ENCODE peak calls at places on chromosomes 4 and X, in eight cellular contexts. One of them, this sample, is unnamed.

GRCh38 chr4:13866881-13867280 is 239.4 kb upstream of the BOD1L1 start:
- DNase-seq in foreskin fibroblast: no peak
- DNase-seq in left lung: no peak
- DNase-seq in mammary epithelial cell: peak
- DNase-seq in psoas muscle: no peak
- DNase-seq in body of pancreas: no peak
- DNase-seq in Caco-2: no peak
- DNase-seq in progenitor cell of endocrine pancreas: no peak
- DNase-seq in this sample: peak

GRCh38 chr4:128322986-128323385 is 35.4 kb upstream of the PGRMC2 start:
- DNase-seq in body of pancreas: no peak
- DNase-seq in left lung: no peak
- DNase-seq in Caco-2: peak
- DNase-seq in psoas muscle: no peak
- DNase-seq in foreskin fibroblast: peak
- DNase-seq in progenitor cell of endocrine pancreas: no peak
- DNase-seq in mammary epithelial cell: peak
- DNase-seq in this sample: no peak

GRCh38 chr4:74758521-74758920 is 35.8 kb downstream of the BTC start:
- DNase-seq in body of pancreas: no peak
- DNase-seq in Caco-2: no peak
- DNase-seq in progenitor cell of endocrine pancreas: no peak
- DNase-seq in left lung: no peak
- DNase-seq in foreskin fibroblast: no peak
- DNase-seq in mammary epithelial cell: no peak
- DNase-seq in psoas muscle: no peak
- DNase-seq in this sample: no peak

GRCh38 chr4:161929966-161930365 is 233.8 kb downstream of the FSTL5 start:
- DNase-seq in progenitor cell of endocrine pancreas: no peak
- DNase-seq in foreskin fibroblast: peak
- DNase-seq in body of pancreas: no peak
- DNase-seq in Caco-2: no peak
- DNase-seq in psoas muscle: no peak
- DNase-seq in mammary epithelial cell: peak
- DNase-seq in left lung: no peak
- DNase-seq in this sample: no peak

GRCh38 chr4:47222276-47222675 is 190.9 kb downstream of the GABRB1 start:
- DNase-seq in psoas muscle: no peak
- DNase-seq in left lung: no peak
- DNase-seq in progenitor cell of endocrine pancreas: no peak
- DNase-seq in foreskin fibroblast: peak
- DNase-seq in mammary epithelial cell: no peak
- DNase-seq in body of pancreas: no peak
- DNase-seq in Caco-2: peak
- DNase-seq in this sample: no peak

GRCh38 chr4:182486895-182487294 is 243.7 kb downstream of the TENM3 start:
- DNase-seq in psoas muscle: no peak
- DNase-seq in body of pancreas: no peak
- DNase-seq in Caco-2: no peak
- DNase-seq in progenitor cell of endocrine pancreas: no peak
- DNase-seq in left lung: no peak
- DNase-seq in foreskin fibroblast: no peak
- DNase-seq in mammary epithelial cell: peak
- DNase-seq in this sample: no peak

GRCh38 chrX:34810911-34811310 is 131.7 kb upstream of the FAM47B start:
- DNase-seq in progenitor cell of endocrine pancreas: no peak
- DNase-seq in left lung: no peak
- DNase-seq in Caco-2: no peak
- DNase-seq in mammary epithelial cell: no peak
- DNase-seq in foreskin fibroblast: no peak
- DNase-seq in body of pancreas: no peak
- DNase-seq in psoas muscle: no peak
- DNase-seq in this sample: no peak

GRCh38 chr4:2798399-2799301 is 5.8 kb downstream of the SH3BP2 start:
- DNase-seq in progenitor cell of endocrine pancreas: no peak
- DNase-seq in psoas muscle: peak
- DNase-seq in foreskin fibroblast: peak
- DNase-seq in Caco-2: no peak
- DNase-seq in mammary epithelial cell: no peak
- DNase-seq in body of pancreas: no peak
- DNase-seq in left lung: peak
- DNase-seq in this sample: no peak

GRCh38 chrX:74535633-74536141 is 78.7 kb downstream of the RLIM start:
- DNase-seq in mammary epithelial cell: peak
- DNase-seq in Caco-2: peak
- DNase-seq in body of pancreas: peak
- DNase-seq in progenitor cell of endocrine pancreas: no peak
- DNase-seq in psoas muscle: peak
- DNase-seq in left lung: peak
- DNase-seq in foreskin fibroblast: peak
- DNase-seq in this sample: no peak

GRCh38 chr4:82213485-82214162 is 160.2 kb downstream of the HNRNPD start:
- DNase-seq in foreskin fibroblast: no peak
- DNase-seq in progenitor cell of endocrine pancreas: no peak
- DNase-seq in mammary epithelial cell: no peak
- DNase-seq in body of pancreas: no peak
- DNase-seq in Caco-2: no peak
- DNase-seq in left lung: no peak
- DNase-seq in psoas muscle: no peak
- DNase-seq in this sample: no peak

GRCh38 chr4:169234137-169234855 is 36.5 kb downstream of the SH3RF1 start:
- DNase-seq in Caco-2: no peak
- DNase-seq in body of pancreas: no peak
- DNase-seq in mammary epithelial cell: peak
- DNase-seq in progenitor cell of endocrine pancreas: no peak
- DNase-seq in left lung: no peak
- DNase-seq in foreskin fibroblast: no peak
- DNase-seq in psoas muscle: no peak
- DNase-seq in this sample: no peak

GRCh38 chr4:153464068-153464467 is 2.1 kb upstream of the TMEM131L start:
- DNase-seq in Caco-2: no peak
- DNase-seq in progenitor cell of endocrine pancreas: no peak
- DNase-seq in mammary epithelial cell: no peak
- DNase-seq in foreskin fibroblast: peak
- DNase-seq in left lung: no peak
- DNase-seq in psoas muscle: no peak
- DNase-seq in body of pancreas: no peak
- DNase-seq in this sample: no peak

GRCh38 chr4:41178372-41179085 is 35.8 kb downstream of the APBB2 start:
- DNase-seq in body of pancreas: no peak
- DNase-seq in mammary epithelial cell: peak
- DNase-seq in Caco-2: no peak
- DNase-seq in psoas muscle: no peak
- DNase-seq in foreskin fibroblast: peak
- DNase-seq in left lung: no peak
- DNase-seq in progenitor cell of endocrine pancreas: no peak
- DNase-seq in this sample: no peak

GRCh38 chr4:41176357-41176756 is 38.0 kb downstream of the APBB2 start:
- DNase-seq in foreskin fibroblast: peak
- DNase-seq in Caco-2: no peak
- DNase-seq in mammary epithelial cell: no peak
- DNase-seq in psoas muscle: no peak
- DNase-seq in body of pancreas: no peak
- DNase-seq in left lung: no peak
- DNase-seq in progenitor cell of endocrine pancreas: no peak
- DNase-seq in this sample: no peak

GRCh38 chr4:41172772-41173171 is 41.6 kb downstream of the APBB2 start:
- DNase-seq in foreskin fibroblast: no peak
- DNase-seq in left lung: no peak
- DNase-seq in body of pancreas: no peak
- DNase-seq in Caco-2: no peak
- DNase-seq in progenitor cell of endocrine pancreas: no peak
- DNase-seq in mammary epithelial cell: no peak
- DNase-seq in psoas muscle: no peak
- DNase-seq in this sample: no peak

GRCh38 chr4:41177016-41177415 is 37.3 kb downstream of the APBB2 start:
- DNase-seq in psoas muscle: no peak
- DNase-seq in left lung: no peak
- DNase-seq in foreskin fibroblast: peak
- DNase-seq in mammary epithelial cell: peak
- DNase-seq in progenitor cell of endocrine pancreas: no peak
- DNase-seq in Caco-2: peak
- DNase-seq in body of pancreas: no peak
- DNase-seq in this sample: no peak

GRCh38 chr4:41174444-41174843 is 39.9 kb downstream of the APBB2 start:
- DNase-seq in progenitor cell of endocrine pancreas: no peak
- DNase-seq in left lung: no peak
- DNase-seq in Caco-2: no peak
- DNase-seq in psoas muscle: no peak
- DNase-seq in foreskin fibroblast: peak
- DNase-seq in mammary epithelial cell: peak
- DNase-seq in body of pancreas: no peak
- DNase-seq in this sample: no peak
- TF ChIP-seq CTCF in progenitor cell of endocrine pancreas: no peak
- TF ChIP-seq CTCF in left lung: no peak
- TF ChIP-seq CTCF in Caco-2: no peak
- TF ChIP-seq CTCF in psoas muscle: no peak
- TF ChIP-seq CTCF in foreskin fibroblast: no peak
- TF ChIP-seq CTCF in mammary epithelial cell: no peak
- TF ChIP-seq CTCF in body of pancreas: no peak
- TF ChIP-seq CTCF in this sample: no peak

DNA sequence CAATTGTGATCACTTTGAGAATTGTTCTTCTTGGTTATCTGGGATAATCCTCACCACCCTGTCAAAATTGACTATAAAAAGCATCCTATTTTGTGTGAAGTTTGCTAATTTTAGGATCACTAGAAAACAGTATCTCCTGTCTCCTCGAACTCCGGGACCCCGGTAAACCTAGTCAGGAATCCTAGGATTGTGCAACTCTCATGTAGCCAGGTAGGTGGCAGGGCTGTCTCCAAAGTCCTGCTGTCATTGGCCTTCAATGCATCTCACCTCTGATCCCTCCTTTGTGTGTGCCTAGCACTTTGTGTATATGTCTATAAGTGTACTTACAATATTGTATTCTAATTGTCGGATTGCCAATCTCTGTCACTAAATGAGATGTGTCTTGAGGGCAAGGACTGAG is 1564.8 kb downstream of the RPA4 start:
- DNase-seq in left lung: no peak
- DNase-seq in Caco-2: no peak
- DNase-seq in psoas muscle: no peak
- DNase-seq in mammary epithelial cell: no peak
- DNase-seq in body of pancreas: no peak
- DNase-seq in progenitor cell of endocrine pancreas: no peak
- DNase-seq in foreskin fibroblast: no peak
- DNase-seq in this sample: no peak
- TF ChIP-seq CTCF in left lung: no peak
- TF ChIP-seq CTCF in Caco-2: no peak
- TF ChIP-seq CTCF in psoas muscle: no peak
- TF ChIP-seq CTCF in mammary epithelial cell: no peak
- TF ChIP-seq CTCF in body of pancreas: no peak
- TF ChIP-seq CTCF in progenitor cell of endocrine pancreas: no peak
- TF ChIP-seq CTCF in foreskin fibroblast: no peak
- TF ChIP-seq CTCF in this sample: no peak

DNA sequence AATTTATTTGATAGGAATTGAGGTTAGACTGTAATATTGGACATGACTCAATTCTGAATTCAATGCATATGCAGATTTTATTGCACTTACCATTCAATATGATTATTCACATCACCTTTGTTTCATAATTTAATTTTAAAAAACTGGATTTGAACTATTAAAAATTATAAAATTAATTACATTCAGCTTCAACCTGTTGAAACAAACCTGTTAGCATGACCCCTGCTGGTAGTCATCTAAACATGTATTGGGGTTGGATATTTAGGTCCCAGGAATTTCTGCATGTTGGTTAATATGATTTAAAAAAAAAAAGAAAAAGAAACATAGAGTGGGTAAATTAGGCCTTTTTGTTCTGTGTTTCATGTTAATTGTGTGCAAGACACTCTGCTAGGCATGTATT is 85.9 kb downstream of the ARSJ start:
- DNase-seq in foreskin fibroblast: peak
- DNase-seq in body of pancreas: no peak
- DNase-seq in Caco-2: no peak
- DNase-seq in progenitor cell of endocrine pancreas: no peak
- DNase-seq in psoas muscle: no peak
- DNase-seq in mammary epithelial cell: no peak
- DNase-seq in left lung: no peak
- DNase-seq in this sample: no peak
- TF ChIP-seq CTCF in foreskin fibroblast: no peak
- TF ChIP-seq CTCF in body of pancreas: no peak
- TF ChIP-seq CTCF in Caco-2: peak
- TF ChIP-seq CTCF in progenitor cell of endocrine pancreas: peak
- TF ChIP-seq CTCF in psoas muscle: no peak
- TF ChIP-seq CTCF in mammary epithelial cell: peak
- TF ChIP-seq CTCF in left lung: no peak
- TF ChIP-seq CTCF in this sample: peak

GRCh38 chr4:132333723-132334045 is 815.4 kb upstream of the PCDH10 start:
- DNase-seq in mammary epithelial cell: peak
- DNase-seq in progenitor cell of endocrine pancreas: no peak
- DNase-seq in left lung: no peak
- DNase-seq in Caco-2: no peak
- DNase-seq in body of pancreas: no peak
- DNase-seq in foreskin fibroblast: peak
- DNase-seq in psoas muscle: no peak
- DNase-seq in this sample: no peak

GRCh38 chr4:132334081-132334480 is 815.0 kb upstream of the PCDH10 start:
- DNase-seq in body of pancreas: no peak
- DNase-seq in foreskin fibroblast: peak
- DNase-seq in left lung: no peak
- DNase-seq in psoas muscle: no peak
- DNase-seq in Caco-2: no peak
- DNase-seq in progenitor cell of endocrine pancreas: no peak
- DNase-seq in mammary epithelial cell: peak
- DNase-seq in this sample: no peak

GRCh38 chr4:132328761-132329160 is 820.3 kb upstream of the PCDH10 start:
- DNase-seq in body of pancreas: no peak
- DNase-seq in Caco-2: no peak
- DNase-seq in foreskin fibroblast: peak
- DNase-seq in left lung: no peak
- DNase-seq in progenitor cell of endocrine pancreas: no peak
- DNase-seq in psoas muscle: no peak
- DNase-seq in mammary epithelial cell: no peak
- DNase-seq in this sample: no peak

GRCh38 chr4:132330994-132331393 is 818.1 kb upstream of the PCDH10 start:
- DNase-seq in progenitor cell of endocrine pancreas: no peak
- DNase-seq in left lung: no peak
- DNase-seq in Caco-2: no peak
- DNase-seq in body of pancreas: no peak
- DNase-seq in foreskin fibroblast: no peak
- DNase-seq in mammary epithelial cell: no peak
- DNase-seq in psoas muscle: no peak
- DNase-seq in this sample: no peak

DNA sequence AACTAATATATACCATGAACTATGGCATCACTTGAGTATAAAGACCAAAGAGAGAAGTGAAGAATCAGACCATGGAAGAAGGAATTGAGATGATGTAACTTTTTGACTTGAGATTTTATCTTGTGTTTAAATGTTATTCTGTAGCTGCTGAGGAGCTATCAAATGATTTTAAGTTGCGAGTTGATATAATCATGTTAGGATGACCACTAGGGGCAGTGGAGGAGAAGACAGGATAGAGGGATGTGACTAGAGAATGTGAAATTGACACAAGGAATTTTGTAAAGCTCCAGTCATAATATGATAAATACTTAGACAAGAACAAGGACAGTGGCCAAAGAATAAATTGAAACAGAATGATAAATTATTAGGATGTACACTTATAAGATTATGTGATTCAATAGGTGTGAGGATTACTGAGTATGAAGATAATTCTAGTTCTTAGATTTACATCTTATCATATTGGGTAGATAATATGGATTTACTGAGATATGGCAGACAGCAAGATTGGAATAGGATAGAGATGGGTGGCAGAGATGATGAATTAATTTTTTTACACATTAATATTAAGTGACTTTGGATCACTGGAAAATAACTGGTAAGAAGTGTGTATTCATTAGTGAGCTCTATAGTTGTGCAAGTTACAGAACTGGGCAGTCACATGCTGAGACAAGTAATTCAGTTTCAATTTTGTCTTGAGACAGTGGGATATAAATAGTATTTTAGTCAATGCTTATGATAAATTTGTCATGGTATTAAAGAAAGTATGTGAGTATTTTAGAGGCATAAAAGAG is 816.0 kb upstream of the PCDH10 start:
- DNase-seq in Caco-2: peak
- DNase-seq in mammary epithelial cell: peak
- DNase-seq in foreskin fibroblast: peak
- DNase-seq in progenitor cell of endocrine pancreas: no peak
- DNase-seq in psoas muscle: no peak
- DNase-seq in left lung: no peak
- DNase-seq in body of pancreas: no peak
- DNase-seq in this sample: no peak
- TF ChIP-seq CTCF in Caco-2: peak
- TF ChIP-seq CTCF in mammary epithelial cell: peak
- TF ChIP-seq CTCF in foreskin fibroblast: no peak
- TF ChIP-seq CTCF in progenitor cell of endocrine pancreas: peak
- TF ChIP-seq CTCF in psoas muscle: peak
- TF ChIP-seq CTCF in left lung: no peak
- TF ChIP-seq CTCF in body of pancreas: no peak
- TF ChIP-seq CTCF in this sample: no peak